ENCODE peak calls at places on chromosomes 4 and X, in eight cellular contexts. P, Q, A, L, U, K, W and R are unnamed samples.

GRCh38 chrX:28552322-28552721 is 34.9 kb upstream of the IL1RAPL1 start:
- DNase-seq in P (no peak), Q (no peak), A (no peak), L (no peak), U (no peak), K (no peak), W (no peak), R (no peak)

GRCh38 chr4:143358923-143359694 is 22.4 kb downstream of the GAB1 start:
- DNase-seq in P (peak), Q (no peak), A (peak), L (peak), U (no peak), K (peak), W (peak), R (peak)

GRCh38 chr4:188372856-188373255 is 233.6 kb downstream of the TRIML1 start:
- DNase-seq in P (no peak), Q (no peak), A (peak), L (no peak), U (no peak), K (no peak), W (no peak), R (no peak)

GRCh38 chr4:6116696-6117285 is 83.6 kb downstream of the JAKMIP1 start:
- DNase-seq in P (no peak), Q (no peak), A (no peak), L (no peak), U (no peak), K (no peak), W (no peak), R (peak)

GRCh38 chrX:134836497-134836968 is 154.3 kb upstream of the SMIM10 start:
- DNase-seq in P (no peak), Q (no peak), A (peak), L (peak), U (no peak), K (no peak), W (no peak), R (no peak)

GRCh38 chr4:76305033-76305687 is 1.4 kb upstream of the STBD1 start:
- DNase-seq in P (no peak), Q (no peak), A (no peak), L (no peak), U (no peak), K (no peak), W (no peak), R (peak)

GRCh38 chr4:75637827-75638226 is 7.5 kb upstream of the CDKL2 start:
- DNase-seq in P (no peak), Q (no peak), A (no peak), L (no peak), U (no peak), K (no peak), W (no peak), R (no peak)

GRCh38 chr4:17934286-17934685 is 87.3 kb downstream of the LCORL start:
- DNase-seq in P (no peak), Q (no peak), A (no peak), L (no peak), U (no peak), K (no peak), W (no peak), R (no peak)

GRCh38 chr4:3346146-3346545 is 53.3 kb downstream of the RGS12 start:
- DNase-seq in P (no peak), Q (peak), A (peak), L (peak), U (no peak), K (no peak), W (peak), R (no peak)

GRCh38 chr4:87882321-87882720 is 49.6 kb downstream of the MEPE start:
- DNase-seq in P (no peak), Q (no peak), A (no peak), L (no peak), U (no peak), K (no peak), W (no peak), R (no peak)

GRCh38 chr4:163672751-163673150 is 178.3 kb downstream of the TMA16 start:
- DNase-seq in P (no peak), Q (no peak), A (no peak), L (no peak), U (no peak), K (no peak), W (no peak), R (no peak)

GRCh38 chr4:181550381-181550780 is 692.8 kb upstream of the TENM3 start:
- DNase-seq in P (no peak), Q (no peak), A (no peak), L (no peak), U (no peak), K (no peak), W (no peak), R (no peak)

GRCh38 chr4:168584321-168584771 is 87.5 kb downstream of the PALLD start:
- DNase-seq in P (no peak), Q (no peak), A (no peak), L (peak), U (no peak), K (no peak), W (no peak), R (no peak)

GRCh38 chr4:37737456-37737855 is 51.3 kb upstream of the RELL1 start:
- DNase-seq in P (no peak), Q (peak), A (peak), L (no peak), U (no peak), K (no peak), W (no peak), R (no peak)

GRCh38 chr4:1927675-1928074 is 56.5 kb downstream of the NSD2 start:
- DNase-seq in P (no peak), Q (peak), A (no peak), L (peak), U (no peak), K (no peak), W (no peak), R (no peak)

GRCh38 chrX:150456466-150456865 is 93.3 kb downstream of the MAMLD1 start:
- DNase-seq in P (no peak), Q (no peak), A (no peak), L (no peak), U (no peak), K (no peak), W (no peak), R (no peak)